ENCODE peak calls at places on chromosomes 5 and 9, in ten cellular contexts. U is A549, I is uterus, A is GM12892, V is GM12878, X is heart left ventricle, P is GM12891, W is H54, Y is H1, M is spleen. Z is an unnamed sample.

GRCh38 chr9:137269231-137269772 is 8.2 kb upstream of the TOR4A start:
- DNase-seq in U (peak), I (no peak), A (no peak), V (peak), X (peak), P (no peak), W (no peak), Y (no peak), M (peak), Z (no peak)

GRCh38 chr9:72022846-72023245 is 37.6 kb downstream of the C9orf57 start:
- DNase-seq in U (peak), I (no peak), A (no peak), V (no peak), X (no peak), P (no peak), W (peak), Y (no peak), M (no peak), Z (no peak)

GRCh38 chr9:132671620-132672412 is 1.6 kb downstream of the GTF3C4 start:
- DNase-seq in U (no peak), I (no peak), A (no peak), V (no peak), X (no peak), P (no peak), W (no peak), Y (no peak), M (no peak), Z (no peak)

GRCh38 chr5:172659909-172660628 is 19.0 kb downstream of the NEURL1B start:
- DNase-seq in U (peak), I (peak), A (no peak), V (no peak), X (peak), P (no peak), W (no peak), Y (no peak), M (peak), Z (peak)

GRCh38 chr5:13606051-13606450 is 338.4 kb downstream of the DNAH5 start:
- DNase-seq in U (peak), I (no peak), A (no peak), V (no peak), X (no peak), P (no peak), W (peak), Y (no peak), M (no peak), Z (no peak)

GRCh38 chr5:53431665-53432064 is 48.8 kb upstream of the FST start:
- DNase-seq in U (no peak), I (no peak), A (no peak), V (no peak), X (no peak), P (no peak), W (no peak), Y (no peak), M (no peak), Z (no peak)

GRCh38 chr5:147673276-147673675 is 109.3 kb downstream of the JAKMIP2 start:
- DNase-seq in U (no peak), I (no peak), A (no peak), V (no peak), X (no peak), P (no peak), W (no peak), Y (no peak), M (no peak), Z (no peak)

GRCh38 chr9:69460002-69460401 is 135.0 kb downstream of the ENTREP1 start:
- DNase-seq in U (no peak), I (no peak), A (no peak), V (no peak), X (no peak), P (no peak), W (no peak), Y (peak), M (no peak), Z (no peak)

GRCh38 chr9:70439991-70440706 is 25.7 kb upstream of the KLF9 start:
- DNase-seq in U (peak), I (no peak), A (no peak), V (no peak), X (no peak), P (no peak), W (no peak), Y (no peak), M (no peak), Z (no peak)

GRCh38 chr5:176608937-176609723 is 826 bp downstream of the GPRIN1 start:
- DNase-seq in U (no peak), I (no peak), A (no peak), V (no peak), X (no peak), P (no peak), W (no peak), Y (no peak), M (no peak), Z (no peak)

GRCh38 chr5:148972958-148973357 is 89.9 kb downstream of the SH3TC2 start:
- DNase-seq in U (peak), I (no peak), A (no peak), V (no peak), X (peak), P (no peak), W (peak), Y (no peak), M (no peak), Z (no peak)

GRCh38 chr9:131804826-131805225 is 65.0 kb upstream of the RAPGEF1 start:
- DNase-seq in U (no peak), I (no peak), A (no peak), V (no peak), X (no peak), P (no peak), W (no peak), Y (no peak), M (no peak), Z (no peak)

GRCh38 chr5:160629007-160629402 is 207.3 kb downstream of the PTTG1 start:
- DNase-seq in U (no peak), I (no peak), A (no peak), V (no peak), X (no peak), P (no peak), W (no peak), Y (no peak), M (no peak), Z (no peak)

GRCh38 chr5:34660444-34660843 is 4.3 kb downstream of the RAI14 start:
- DNase-seq in U (no peak), I (no peak), A (no peak), V (no peak), X (no peak), P (no peak), W (no peak), Y (no peak), M (no peak), Z (no peak)

GRCh38 chr9:12770261-12770660 is 4.6 kb upstream of the LURAP1L start:
- DNase-seq in U (no peak), I (no peak), A (no peak), V (no peak), X (no peak), P (no peak), W (no peak), Y (no peak), M (no peak), Z (no peak)

GRCh38 chr5:872301-872700 is 20.3 kb downstream of the BRD9 start:
- DNase-seq in U (no peak), I (no peak), A (no peak), V (no peak), X (no peak), P (no peak), W (no peak), Y (no peak), M (no peak), Z (no peak)

GRCh38 chr5:95697781-95698681 is 15.2 kb upstream of the SPATA9 start:
- DNase-seq in U (peak), I (no peak), A (no peak), V (no peak), X (no peak), P (no peak), W (no peak), Y (no peak), M (no peak), Z (no peak)

GRCh38 chr9:135221951-135222631 is 134.6 kb downstream of the OLFM1 start:
- DNase-seq in U (no peak), I (no peak), A (no peak), V (no peak), X (peak), P (no peak), W (no peak), Y (no peak), M (peak), Z (no peak)

GRCh38 chr9:9246726-9247125 is 1366.1 kb downstream of the PTPRD start:
- DNase-seq in U (no peak), I (no peak), A (no peak), V (no peak), X (no peak), P (no peak), W (no peak), Y (no peak), M (no peak), Z (no peak)

GRCh38 chr5:84450617-84451414 is 66.1 kb upstream of the EDIL3 start:
- DNase-seq in U (no peak), I (no peak), A (no peak), V (no peak), X (no peak), P (no peak), W (no peak), Y (no peak), M (no peak), Z (no peak)

GRCh38 chr5:127556609-127557348 is 39.3 kb downstream of the PRRC1 start:
- DNase-seq in U (no peak), I (no peak), A (no peak), V (no peak), X (no peak), P (no peak), W (no peak), Y (no peak), M (no peak), Z (no peak)

GRCh38 chr5:82918311-82919031 is 158.7 kb downstream of the TMEM167A start:
- DNase-seq in U (no peak), I (no peak), A (no peak), V (no peak), X (no peak), P (no peak), W (no peak), Y (no peak), M (no peak), Z (no peak)

GRCh38 chr5:149374801-149375200 is 4.3 kb downstream of the IL17B start:
- DNase-seq in U (no peak), I (no peak), A (no peak), V (no peak), X (no peak), P (no peak), W (no peak), Y (no peak), M (no peak), Z (no peak)

GRCh38 chr5:34610576-34610975 is 45.6 kb upstream of the RAI14 start:
- DNase-seq in U (no peak), I (no peak), A (no peak), V (no peak), X (no peak), P (no peak), W (no peak), Y (no peak), M (no peak), Z (no peak)

GRCh38 chr9:124017929-124018730 is 6.6 kb downstream of the LHX2 start:
- DNase-seq in U (no peak), I (no peak), A (no peak), V (no peak), X (no peak), P (no peak), W (no peak), Y (peak), M (no peak), Z (no peak)

GRCh38 chr5:150502106-150502505 is 5.8 kb upstream of the NDST1 start:
- DNase-seq in U (no peak), I (no peak), A (no peak), V (no peak), X (no peak), P (no peak), W (no peak), Y (no peak), M (no peak), Z (no peak)

GRCh38 chr5:143434261-143435206 is 31.0 kb upstream of the NR3C1 start:
- DNase-seq in U (no peak), I (no peak), A (no peak), V (no peak), X (no peak), P (no peak), W (no peak), Y (no peak), M (peak), Z (peak)

GRCh38 chr5:85049020-85049419 is 664.3 kb upstream of the EDIL3 start:
- DNase-seq in U (peak), I (no peak), A (no peak), V (no peak), X (no peak), P (no peak), W (peak), Y (peak), M (no peak), Z (no peak)

GRCh38 chr5:2507611-2508010 is 243.9 kb downstream of the IRX2 start:
- DNase-seq in U (no peak), I (no peak), A (no peak), V (no peak), X (no peak), P (no peak), W (no peak), Y (no peak), M (no peak), Z (no peak)

GRCh38 chr9:89304479-89305188 is 6.4 kb upstream of the CKS2 start:
- DNase-seq in U (no peak), I (no peak), A (no peak), V (no peak), X (no peak), P (no peak), W (no peak), Y (no peak), M (no peak), Z (no peak)

GRCh38 chr5:41636605-41637004 is 126.2 kb upstream of the PLCXD3 start:
- DNase-seq in U (peak), I (no peak), A (no peak), V (no peak), X (no peak), P (no peak), W (peak), Y (peak), M (no peak), Z (no peak)

GRCh38 chr9:33175633-33176325 is 8.6 kb upstream of the B4GALT1 start:
- DNase-seq in U (no peak), I (no peak), A (no peak), V (no peak), X (no peak), P (no peak), W (no peak), Y (no peak), M (no peak), Z (no peak)

GRCh38 chr9:88303785-88304495 is 84.3 kb upstream of the SPIN1 start:
- DNase-seq in U (no peak), I (no peak), A (peak), V (peak), X (no peak), P (no peak), W (no peak), Y (no peak), M (no peak), Z (no peak)

GRCh38 chr9:86731511-86731993 is 215.8 kb downstream of the GAS1 start:
- DNase-seq in U (no peak), I (no peak), A (no peak), V (no peak), X (no peak), P (no peak), W (no peak), Y (no peak), M (no peak), Z (no peak)

GRCh38 chr9:137406876-137407589 is 15.9 kb downstream of the EXD3 start:
- DNase-seq in U (peak), I (peak), A (peak), V (no peak), X (peak), P (peak), W (no peak), Y (peak), M (peak), Z (peak)

GRCh38 chr9:13181652-13182051 is 97.8 kb downstream of the MPDZ start:
- DNase-seq in U (peak), I (no peak), A (no peak), V (no peak), X (no peak), P (no peak), W (no peak), Y (no peak), M (no peak), Z (no peak)

GRCh38 chr9:17614246-17614645 is 35.4 kb downstream of the SH3GL2 start:
- DNase-seq in U (no peak), I (no peak), A (no peak), V (no peak), X (no peak), P (no peak), W (no peak), Y (no peak), M (no peak), Z (no peak)

GRCh38 chr5:109630109-109630508 is 59.6 kb upstream of the MAN2A1 start:
- DNase-seq in U (no peak), I (no peak), A (no peak), V (no peak), X (no peak), P (no peak), W (no peak), Y (no peak), M (no peak), Z (no peak)

GRCh38 chr5:96014395-96014794 is 52.7 kb upstream of the ELL2 start:
- DNase-seq in U (no peak), I (no peak), A (no peak), V (no peak), X (no peak), P (no peak), W (no peak), Y (no peak), M (no peak), Z (no peak)

DNA sequence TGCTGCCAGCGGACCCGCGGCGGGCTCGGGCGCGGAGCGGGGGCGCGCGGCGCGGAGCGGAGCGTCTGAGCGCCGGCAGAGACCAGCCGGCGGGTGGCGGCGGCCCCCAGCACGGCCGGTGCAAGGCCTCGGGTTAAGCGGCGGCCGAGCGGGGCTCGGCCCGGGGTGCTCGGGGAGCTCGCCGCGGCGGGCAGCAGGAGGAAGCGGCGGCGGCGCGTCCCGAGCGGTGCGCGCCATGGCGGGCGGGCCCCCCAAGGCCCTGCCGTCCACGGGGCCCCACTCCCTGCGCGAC is 153 bp downstream of the SNX30 start:
- DNase-seq in U (no peak), I (no peak), A (no peak), V (no peak), X (no peak), P (no peak), W (no peak), Y (no peak), M (peak), Z (peak)
- TF ChIP-seq POLR2A in U (no peak), I (no peak), A (no peak), V (peak), X (no peak), P (no peak), W (no peak), Y (no peak), M (no peak), Z (peak)

DNA sequence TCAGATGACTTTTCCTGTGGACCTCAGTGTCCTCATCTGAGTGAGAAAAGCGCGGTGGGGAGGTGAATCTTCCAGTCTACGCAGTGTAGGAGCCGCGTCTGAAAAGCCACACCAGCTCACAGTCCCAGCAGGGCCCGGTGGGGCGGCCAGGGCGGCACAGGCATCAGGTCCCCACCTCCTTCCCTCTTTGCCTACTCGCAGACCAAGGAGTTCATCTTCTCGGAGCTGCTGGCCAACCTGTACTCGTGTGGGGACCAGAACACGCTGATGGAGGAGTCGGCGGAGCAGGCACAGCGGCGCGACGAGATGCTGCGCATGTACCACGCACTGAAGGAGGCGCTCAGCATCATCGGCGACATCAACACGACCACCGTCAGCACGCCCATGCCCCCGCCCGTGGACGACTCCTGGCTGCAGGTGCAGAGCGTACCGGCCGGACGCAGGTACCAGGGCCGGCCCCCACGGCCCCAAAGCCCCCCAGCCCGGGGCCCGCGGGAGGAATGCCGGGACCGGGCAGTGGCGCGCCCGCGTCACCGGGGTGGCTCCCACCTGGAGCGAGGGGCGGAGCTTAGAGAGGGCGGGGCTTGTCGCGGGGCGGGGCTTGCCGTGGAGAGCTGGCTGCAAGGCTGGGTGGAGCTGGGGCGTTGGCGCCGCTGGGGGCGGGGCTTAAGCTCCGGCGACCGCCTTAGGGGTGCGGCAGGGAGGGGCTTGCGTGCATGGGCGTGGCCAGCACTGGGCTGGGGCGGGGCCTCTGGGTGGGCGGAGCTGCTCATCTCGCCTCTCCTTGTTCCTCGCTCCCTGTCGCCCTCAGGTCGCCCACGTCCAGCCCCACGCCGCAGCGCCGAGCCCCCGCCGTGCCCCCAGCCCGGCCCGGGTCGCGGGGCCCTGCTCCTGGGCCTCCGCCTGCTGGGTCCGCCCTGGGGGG is 25.6 kb downstream of the GOLGA2 start:
- DNase-seq in U (peak), I (peak), A (peak), V (peak), X (peak), P (peak), W (no peak), Y (peak), M (peak), Z (peak)
- TF ChIP-seq POLR2A in U (no peak), I (no peak), A (no peak), V (no peak), X (no peak), P (no peak), W (no peak), Y (no peak), M (no peak), Z (no peak)

DNA sequence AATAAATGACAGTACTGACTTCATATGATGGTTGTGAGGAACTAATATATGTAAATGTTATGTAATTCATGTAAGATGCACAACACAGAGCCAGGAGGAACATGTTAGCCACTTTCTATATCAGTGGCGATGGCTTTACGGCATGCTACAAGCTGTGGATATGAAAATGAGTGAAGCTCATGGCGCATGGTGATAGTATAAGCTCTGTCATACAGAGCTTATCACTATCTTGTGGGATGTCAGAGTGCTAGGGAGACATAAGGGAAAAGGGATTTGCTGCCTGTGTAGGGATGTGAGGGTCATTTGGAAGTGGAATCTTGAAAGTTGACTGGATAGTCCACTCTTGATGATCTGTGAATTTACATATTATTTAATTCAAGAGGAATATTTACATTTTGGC is 13.6 kb downstream of the CPEB4 start:
- DNase-seq in U (no peak), I (no peak), A (no peak), V (no peak), X (no peak), P (no peak), W (no peak), Y (no peak), M (no peak), Z (no peak)
- TF ChIP-seq POLR2A in U (no peak), I (no peak), A (no peak), V (no peak), X (no peak), P (no peak), W (no peak), Y (no peak), M (no peak), Z (no peak)

DNA sequence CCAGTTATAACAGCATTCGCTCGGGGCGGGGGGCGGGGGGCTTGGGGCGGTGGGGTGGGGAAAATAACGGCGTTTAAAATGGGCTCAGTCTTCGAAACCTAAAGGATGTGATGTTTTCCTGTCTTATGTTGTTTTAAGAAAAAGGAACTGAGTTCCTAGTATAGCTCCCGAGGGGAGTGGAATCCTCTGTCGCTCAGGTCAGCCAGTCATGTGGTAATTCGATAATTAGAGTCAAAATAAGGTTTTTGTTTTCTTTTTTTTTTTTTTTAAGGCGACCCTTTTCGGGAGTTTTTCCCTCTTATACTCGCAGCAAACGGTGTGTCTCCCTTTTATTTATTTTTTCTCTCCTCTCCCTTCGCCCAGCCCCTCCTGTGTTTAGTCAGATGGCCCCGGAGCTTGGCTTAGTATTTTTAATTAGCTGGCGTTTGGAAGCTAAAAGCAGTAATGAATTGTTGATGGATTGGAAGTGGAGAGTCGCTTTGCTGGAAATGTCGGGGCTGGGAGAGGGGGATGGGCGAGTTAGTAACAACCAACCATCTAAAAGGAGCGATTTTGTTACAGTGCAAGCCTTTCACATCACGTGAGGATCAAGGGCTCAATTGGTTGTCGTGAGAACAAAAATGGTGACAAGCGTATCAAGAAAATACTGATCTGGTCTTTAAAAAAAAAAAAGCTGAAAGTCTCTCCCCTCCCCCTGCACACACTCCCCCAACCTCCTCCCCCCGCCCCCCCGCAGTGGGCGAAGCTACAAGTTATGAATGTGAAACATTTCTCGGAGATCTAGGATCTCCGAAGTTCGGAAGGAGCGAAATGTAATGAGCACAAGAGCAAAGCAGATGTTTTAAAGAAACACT is 704 bp upstream of the ZNF608 start:
- DNase-seq in U (peak), I (peak), A (no peak), V (peak), X (peak), P (no peak), W (no peak), Y (peak), M (peak), Z (peak)
- TF ChIP-seq POLR2A in U (no peak), I (no peak), A (no peak), V (no peak), X (peak), P (peak), W (no peak), Y (no peak), M (no peak), Z (no peak)